ENCODE peak calls at places on chromosome 2, in five cellular contexts. G is IMR-90, V is mesenchymal stem cell, X is H9, J is H1. W is an unnamed sample.

GRCh38 chr2:48250943-48251342 is 279.0 kb upstream of the STON1 start:
- DNase-seq in X (no peak), J (no peak), V (peak; percentile 47), G (peak; percentile 19), W (no peak)

GRCh38 chr2:149815946-149816345 is 228.4 kb upstream of the MMADHC start:
- DNase-seq in X (no peak), G (no peak), J (no peak), V (no peak), W (no peak)

GRCh38 chr2:32863803-32864202 is 83.0 kb upstream of the LTBP1 start:
- DNase-seq in V (peak; percentile 43), J (no peak), G (peak; percentile 52), X (no peak), W (no peak)

GRCh38 chr2:106847366-106847765 is 38.6 kb downstream of the ST6GAL2 start:
- DNase-seq in X (no peak), G (no peak), J (no peak), V (no peak), W (no peak)

GRCh38 chr2:72142743-72143440 is 4.8 kb downstream of the CYP26B1 start:
- DNase-seq in V (peak; percentile 55), X (peak; percentile 66), G (peak; percentile 13), J (no peak), W (peak; percentile 50)

GRCh38 chr2:142153601-142154000 is 22.8 kb upstream of the LRP1B start:
- DNase-seq in V (no peak), X (no peak), G (no peak), J (no peak), W (no peak)

GRCh38 chr2:63993871-63994270 is 25.4 kb downstream of the VPS54 start:
- DNase-seq in V (no peak), G (no peak), X (no peak), J (no peak), W (no peak)

GRCh38 chr2:188294547-188294946 is 2.9 kb downstream of the GULP1 start:
- DNase-seq in G (peak; percentile 24), V (peak; percentile 40), X (no peak), J (no peak), W (no peak)

GRCh38 chr2:205267323-205267722 is 415.0 kb upstream of the NRP2 start:
- DNase-seq in V (no peak), G (no peak), X (no peak), J (no peak), W (no peak)

GRCh38 chr2:170923799-170924198 is 5.3 kb upstream of the GORASP2 start:
- DNase-seq in V (no peak), G (no peak), X (no peak), J (no peak), W (no peak)

GRCh38 chr2:123080331-123080730 is 944.8 kb upstream of the CNTNAP5 start:
- DNase-seq in J (no peak), X (no peak), V (no peak), G (no peak), W (no peak)

GRCh38 chr2:29114841-29115609 is at the start of gene CLIP4:
- DNase-seq in X (no peak), G (peak; percentile 51), J (no peak), V (peak; percentile 63), W (no peak)

GRCh38 chr2:60356346-60356745 is 197.1 kb downstream of the BCL11A start:
- DNase-seq in V (no peak), X (no peak), G (no peak), J (no peak), W (no peak)

GRCh38 chr2:224836263-224836662 is 120.1 kb upstream of the CCDC195 start:
- DNase-seq in J (no peak), X (no peak), V (no peak), G (peak; percentile 48), W (no peak)

GRCh38 chr2:212177724-212178123 is 360.9 kb downstream of the ERBB4 start:
- DNase-seq in G (peak; percentile 0), J (no peak), X (no peak), V (peak; percentile 35), W (no peak)

GRCh38 chr2:237904806-237905599 is 45.6 kb downstream of the RAMP1 start:
- DNase-seq in V (peak; percentile 74), X (no peak), J (no peak), G (peak; percentile 91), W (no peak)

GRCh38 chr2:165109915-165110314 is 93.9 kb downstream of the SCN3A start:
- DNase-seq in G (no peak), X (no peak), J (no peak), V (peak; percentile 71), W (no peak)

GRCh38 chr2:75565523-75566449 is 5.0 kb upstream of the EVA1A start:
- DNase-seq in G (peak; percentile 10), X (no peak), V (peak; percentile 32), J (no peak), W (no peak)

GRCh38 chr2:100285011-100285410 is 37.3 kb downstream of the LONRF2 start:
- DNase-seq in X (no peak), G (no peak), V (no peak), J (no peak), W (no peak)

GRCh38 chr2:86833315-86833714 is 28.4 kb downstream of the CD8B start:
- DNase-seq in J (no peak), G (no peak), X (no peak), V (no peak), W (no peak)

GRCh38 chr2:100730290-100730868 is 89.6 kb upstream of the NPAS2 start:
- DNase-seq in V (peak; percentile 78), X (peak; percentile 72), J (peak; percentile 43), G (peak; percentile 77), W (no peak)

GRCh38 chr2:13255485-13255884 is 538.7 kb downstream of the TRIB2 start:
- DNase-seq in G (no peak), J (no peak), V (no peak), X (no peak), W (no peak)

GRCh38 chr2:18520605-18521031 is 39.8 kb downstream of the RDH14 start:
- DNase-seq in V (peak; percentile 76), X (peak; percentile 81), G (peak; percentile 78), J (peak; percentile 63), W (peak; percentile 77)

GRCh38 chr2:239057533-239057932 is 209.6 kb downstream of the TWIST2 start:
- DNase-seq in J (no peak), G (no peak), X (no peak), V (no peak), W (no peak)

GRCh38 chr2:101478561-101479001 is 3.7 kb upstream of the RFX8 start:
- DNase-seq in V (no peak), X (no peak), J (no peak), G (peak; percentile 41), W (no peak)

GRCh38 chr2:41912766-41913165 is 135.1 kb upstream of the PKDCC start:
- DNase-seq in G (no peak), J (no peak), X (no peak), V (no peak), W (no peak)

GRCh38 chr2:231854616-231855125 is 68.4 kb downstream of the COPS7B start:
- DNase-seq in J (no peak), G (no peak), X (no peak), V (no peak), W (no peak)

GRCh38 chr2:25222475-25223121 is 54.2 kb upstream of the POMC start:
- DNase-seq in X (no peak), J (no peak), G (no peak), V (no peak), W (no peak)

GRCh38 chr2:84914334-84914733 is 8.9 kb downstream of the TMSB10 start:
- DNase-seq in G (no peak), X (no peak), J (no peak), V (no peak), W (no peak)

GRCh38 chr2:109612991-109613921 is 510 bp downstream of the SEPTIN10 start:
- DNase-seq in G (peak; percentile 61), V (peak; percentile 67), X (peak; percentile 39), J (no peak), W (no peak)
- H4K91ac ChIP-seq in G (peak overlapping the region; percentile 83), V (peak overlapping the region; percentile 90), X (no peak overlapping the region), J (no peak overlapping the region), W (no peak overlapping the region)

GRCh38 chr2:38407111-38407682 is 30.1 kb upstream of the ATL2 start:
- DNase-seq in G (no peak), X (no peak), J (no peak), V (no peak), W (no peak)
- H2BK15ac ChIP-seq in G (no peak overlapping the region), X (no peak overlapping the region), J (peak overlapping the region; percentile 74), V (no peak overlapping the region), W (no peak overlapping the region)

GRCh38 chr2:20511130-20511529 is 64.3 kb downstream of the RHOB start:
- DNase-seq in X (no peak), J (no peak), V (no peak), G (no peak), W (no peak)

GRCh38 chr2:20513946-20514345 is 67.1 kb downstream of the RHOB start:
- DNase-seq in V (no peak), X (no peak), J (no peak), G (no peak), W (no peak)

GRCh38 chr2:20514596-20515269 is 67.9 kb downstream of the RHOB start:
- DNase-seq in V (peak; percentile 97), X (peak; percentile 33), G (peak; percentile 98), J (no peak), W (no peak)

GRCh38 chr2:20509766-20510490 is 63.1 kb downstream of the RHOB start:
- DNase-seq in V (no peak), J (peak; percentile 31), G (peak; percentile 49), X (peak; percentile 92), W (no peak)

GRCh38 chr2:20512061-20512605 is 65.3 kb downstream of the RHOB start:
- DNase-seq in V (no peak), X (no peak), G (no peak), J (no peak), W (no peak)
- H4K91ac ChIP-seq in V (no peak overlapping the region), X (no peak overlapping the region), G (no peak overlapping the region), J (no peak overlapping the region), W (no peak overlapping the region)

DNA sequence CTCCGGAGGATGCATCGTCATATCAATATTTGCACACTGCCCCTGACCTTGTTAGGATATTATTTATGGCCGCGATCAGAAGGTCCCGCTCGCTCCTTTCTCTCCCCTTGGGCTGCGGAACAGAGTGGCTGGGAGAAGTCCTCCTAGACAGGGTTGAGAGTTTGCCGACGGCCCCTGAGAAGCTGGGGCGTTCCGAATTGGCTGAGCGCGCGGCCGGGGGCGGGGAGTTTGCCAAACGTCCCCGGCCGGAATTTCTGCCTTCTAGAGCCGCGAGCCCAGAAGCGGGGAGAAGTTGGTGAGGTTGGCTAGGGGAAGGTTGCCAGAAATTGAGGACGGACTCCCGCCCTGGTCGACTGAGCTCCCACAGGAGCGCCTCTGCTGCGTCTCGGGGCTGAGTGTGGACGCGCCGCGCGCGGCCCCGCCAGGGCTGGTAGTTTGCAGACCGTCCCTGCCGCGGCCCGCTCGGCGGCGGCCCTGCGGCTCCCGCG is 134.2 kb upstream of the MGAT5 start:
- DNase-seq in G (peak; percentile 92), X (peak; percentile 91), J (no peak), V (peak; percentile 94), W (peak; percentile 85)
- H2BK15ac ChIP-seq in G (peak overlapping the region; percentile 72), X (no peak overlapping the region), J (peak overlapping the region; percentile 77), V (no peak overlapping the region), W (no peak overlapping the region)

DNA sequence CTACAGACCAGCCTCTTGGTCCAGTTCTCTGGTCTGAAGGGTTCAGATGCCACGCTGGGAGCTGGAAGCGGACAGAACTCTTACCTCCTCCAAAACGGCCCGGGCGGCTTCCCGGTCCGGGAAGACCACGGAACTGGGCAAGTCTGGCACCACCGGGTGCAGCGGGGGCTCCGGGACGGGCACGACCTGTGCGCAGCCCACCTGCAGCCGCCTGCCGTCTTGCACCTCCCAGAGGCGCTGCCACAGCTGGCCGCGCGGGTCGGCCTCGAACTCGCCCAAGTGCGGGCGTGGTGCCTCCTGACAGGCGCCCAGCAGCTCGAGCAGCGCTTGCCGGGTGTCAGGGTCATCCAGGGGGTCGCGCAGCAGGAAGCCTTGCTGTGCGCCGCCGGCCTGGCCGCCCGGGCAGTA is 765 bp downstream of the CMPK2 start:
- DNase-seq in X (peak; percentile 41), V (no peak), J (no peak), G (no peak), W (no peak)
- H4K91ac ChIP-seq in X (no peak overlapping the region), V (no peak overlapping the region), J (no peak overlapping the region), G (no peak overlapping the region), W (no peak overlapping the region)

GRCh38 chr2:169010180-169010579 is 20.9 kb downstream of the ABCB11 start:
- DNase-seq in G (no peak), V (no peak), J (no peak), X (no peak), W (no peak)
- H2BK15ac ChIP-seq in G (no peak overlapping the region), V (no peak overlapping the region), J (no peak overlapping the region), X (no peak overlapping the region), W (no peak overlapping the region)

W was measured in neuronal stem cell.